ENCODE peak calls at places on chromosomes 11 and 22, in ten cellular contexts. H, F, G, B, V, I, U, P, Q and K are unnamed samples.

GRCh38 chr11:72716788-72717435 is 35.3 kb downstream of the ARAP1 start:
- DNase-seq in U (no peak), I (no peak), Q (no peak), F (no peak), V (no peak), P (no peak), G (no peak), H (no peak), B (no peak), K (no peak)

GRCh38 chr11:31702966-31703365 is 108.2 kb downstream of the PAX6 start:
- DNase-seq in B (no peak), I (peak), U (no peak), Q (peak), F (no peak), P (no peak), H (no peak), V (no peak), G (no peak), K (no peak)

GRCh38 chr11:130168105-130168504 is 8.5 kb downstream of the ST14 start:
- DNase-seq in B (no peak), F (no peak), Q (peak), U (no peak), G (no peak), V (no peak), I (no peak), H (no peak), P (no peak), K (peak)

GRCh38 chr22:41526802-41527799 is 17.2 kb downstream of the POLR3H start:
- DNase-seq in U (no peak), Q (peak), H (peak), F (peak), V (no peak), G (peak), P (no peak), B (no peak), I (peak), K (peak)

GRCh38 chr11:93986716-93987115 is 34.4 kb upstream of the HEPHL1 start:
- DNase-seq in U (no peak), H (peak), I (peak), P (peak), F (no peak), V (no peak), Q (peak), B (no peak), G (no peak), K (no peak)

GRCh38 chr22:46481386-46481785 is 56.0 kb downstream of the CELSR1 start:
- DNase-seq in B (no peak), H (no peak), I (no peak), F (no peak), Q (no peak), U (no peak), P (no peak), V (no peak), G (no peak), K (no peak)

GRCh38 chr11:69396948-69397307 is 84.5 kb upstream of the LINC01488 start:
- DNase-seq in Q (no peak), G (no peak), B (no peak), I (no peak), U (no peak), V (no peak), P (no peak), H (peak), F (no peak), K (no peak)

GRCh38 chr11:120929664-120930154 is 94.2 kb upstream of the TBCEL start:
- DNase-seq in V (no peak), H (peak), U (no peak), G (no peak), P (peak), Q (peak), F (peak), I (peak), B (no peak), K (peak)

GRCh38 chr11:80542704-80543103 is 1101.9 kb upstream of the TENM4 start:
- DNase-seq in B (no peak), U (no peak), I (no peak), F (no peak), G (no peak), P (no peak), V (no peak), H (no peak), Q (no peak), K (no peak)

GRCh38 chr11:1082346-1082727 is 7.7 kb downstream of the MUC2 start:
- DNase-seq in G (peak), I (no peak), Q (no peak), F (no peak), P (no peak), U (no peak), H (no peak), B (no peak), V (no peak), K (no peak)

GRCh38 chr11:134638796-134639540 is 226.9 kb upstream of the B3GAT1 start:
- DNase-seq in G (no peak), H (no peak), U (no peak), F (peak), P (no peak), B (peak), I (no peak), Q (no peak), V (no peak), K (no peak)

GRCh38 chr11:77602385-77603105 is 12.8 kb downstream of the AQP11 start:
- DNase-seq in Q (peak), V (no peak), B (no peak), I (peak), G (no peak), P (no peak), H (no peak), U (no peak), F (no peak), K (no peak)

GRCh38 chr11:13333456-13333957 is 55.9 kb downstream of the BMAL1 start:
- DNase-seq in G (peak), F (no peak), Q (no peak), U (no peak), P (peak), B (no peak), I (peak), H (peak), V (no peak), K (peak)

GRCh38 chr11:6755303-6755952 is 16.3 kb downstream of the OR2AG2 start:
- DNase-seq in P (peak), H (peak), B (no peak), I (peak), F (no peak), U (no peak), V (no peak), Q (peak), G (peak), K (peak)

GRCh38 chr11:109728056-109728455 is 306.1 kb downstream of the C11orf87 start:
- DNase-seq in G (no peak), I (peak), B (no peak), V (no peak), H (no peak), U (no peak), Q (no peak), P (peak), F (no peak), K (no peak)

GRCh38 chr11:70467196-70468085 is 69.1 kb downstream of the CTTN start:
- DNase-seq in V (peak), I (peak), H (peak), Q (peak), U (peak), F (peak), P (peak), B (no peak), G (no peak), K (peak)

GRCh38 chr11:92357344-92357743 is 132.7 kb downstream of the FAT3 start:
- DNase-seq in H (no peak), V (no peak), U (no peak), B (no peak), Q (no peak), G (no peak), I (no peak), F (no peak), P (no peak), K (no peak)

GRCh38 chr11:57427692-57428082 is 766 bp upstream of the SLC43A3 start:
- DNase-seq in V (peak), U (no peak), P (no peak), G (peak), Q (peak), H (peak), F (no peak), I (no peak), B (peak), K (peak)

GRCh38 chr11:34978236-34979191 is 62.1 kb downstream of the PDHX start:
- DNase-seq in P (no peak), F (no peak), I (no peak), B (no peak), G (no peak), Q (no peak), H (no peak), V (no peak), U (no peak), K (no peak)

GRCh38 chr11:133966924-133967598 is 10.3 kb upstream of the IGSF9B start:
- DNase-seq in G (no peak), F (peak), B (no peak), Q (no peak), U (no peak), I (peak), V (peak), H (peak), P (no peak), K (peak)

GRCh38 chr11:29809121-29809520 is 207.7 kb downstream of the KCNA4 start:
- DNase-seq in I (no peak), U (no peak), Q (no peak), V (no peak), G (no peak), B (no peak), F (no peak), P (no peak), H (no peak), K (no peak)

GRCh38 chr11:123482225-123482624 is 52.2 kb downstream of the GRAMD1B start:
- DNase-seq in F (peak), H (no peak), G (no peak), Q (peak), P (no peak), U (no peak), B (no peak), V (no peak), I (no peak), K (no peak)

DNA sequence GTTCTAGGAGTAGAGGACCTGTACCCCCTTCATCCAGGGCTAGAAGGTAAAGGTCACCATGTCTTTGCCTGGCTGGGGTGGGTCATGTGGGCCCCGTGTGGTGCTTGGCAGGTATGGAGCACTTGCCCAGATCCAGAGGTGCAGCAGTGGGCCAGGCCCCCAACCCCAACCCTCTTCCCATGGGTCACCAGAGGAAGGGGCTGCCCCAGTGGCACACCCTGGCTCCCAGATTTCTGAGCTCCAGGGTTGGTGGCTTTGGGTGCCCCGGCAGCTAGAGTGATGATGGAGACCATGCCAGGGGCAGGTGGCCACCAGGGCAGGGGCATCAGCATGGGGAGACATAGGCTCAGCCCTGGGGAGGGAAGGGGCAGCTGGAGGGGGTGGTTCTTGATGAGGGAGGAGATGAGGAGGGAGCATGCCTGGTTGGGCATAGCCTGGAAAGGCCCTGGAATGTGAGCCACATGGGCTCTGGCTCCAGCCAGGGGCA is 2.3 kb upstream of the GP1BB start:
- DNase-seq in F (no peak), Q (no peak), U (no peak), H (no peak), G (no peak), P (no peak), B (no peak), V (no peak), I (no peak), K (no peak)
- TF ChIP-seq POLR2A in F (no peak), Q (no peak), U (no peak), H (no peak), G (no peak), P (no peak), B (no peak), V (no peak), I (no peak), K (no peak)

GRCh38 chr22:49960967-49961600 is 512 bp downstream of the PIM3 start:
- DNase-seq in H (peak), V (no peak), I (peak), F (peak), P (no peak), G (peak), U (no peak), B (peak), Q (no peak), K (peak)

GRCh38 chr22:49960159-49960966 is at the start of gene PIM3:
- DNase-seq in V (peak), G (peak), I (peak), P (peak), B (peak), F (peak), U (peak), Q (peak), H (peak), K (peak)

GRCh38 chr22:49962751-49963646 is 2.4 kb downstream of the PIM3 start:
- DNase-seq in I (no peak), H (peak), B (peak), Q (no peak), V (peak), F (peak), P (no peak), U (no peak), G (peak), K (peak)

GRCh38 chr22:49962012-49962750 is 1.6 kb downstream of the PIM3 start:
- DNase-seq in P (no peak), V (peak), Q (peak), U (no peak), I (peak), H (peak), F (peak), B (peak), G (peak), K (peak)

GRCh38 chr22:49961601-49962011 is 1.0 kb downstream of the PIM3 start:
- DNase-seq in B (peak), G (no peak), Q (no peak), I (peak), V (no peak), H (no peak), P (no peak), U (no peak), F (no peak), K (no peak)
- TF ChIP-seq POLR2A in B (no peak), G (no peak), Q (no peak), I (no peak), V (no peak), H (peak), P (no peak), U (peak), F (peak), K (peak)

GRCh38 chr11:2328656-2329354 is 27.0 kb downstream of the TSPAN32 start:
- DNase-seq in F (peak), I (no peak), P (no peak), V (no peak), Q (no peak), H (no peak), B (no peak), U (no peak), G (no peak), K (no peak)

GRCh38 chr11:2328040-2328439 is 26.2 kb downstream of the TSPAN32 start:
- DNase-seq in V (no peak), F (peak), U (no peak), Q (no peak), B (peak), P (no peak), H (no peak), I (no peak), G (no peak), K (no peak)

GRCh38 chr11:2325123-2325522 is 23.3 kb downstream of the TSPAN32 start:
- DNase-seq in I (no peak), B (peak), F (peak), U (no peak), G (no peak), V (no peak), P (no peak), H (no peak), Q (no peak), K (no peak)

GRCh38 chr11:2325719-2326118 is 23.9 kb downstream of the TSPAN32 start:
- DNase-seq in H (peak), U (no peak), V (peak), G (peak), I (no peak), F (peak), P (no peak), B (peak), Q (peak), K (no peak)

GRCh38 chr11:2327032-2327431 is 25.2 kb downstream of the TSPAN32 start:
- DNase-seq in B (peak), Q (no peak), G (no peak), H (no peak), I (no peak), P (no peak), V (no peak), U (no peak), F (peak), K (no peak)
- TF ChIP-seq POLR2A in B (no peak), Q (no peak), G (no peak), H (no peak), I (no peak), P (no peak), V (no peak), U (no peak), F (no peak), K (no peak)

DNA sequence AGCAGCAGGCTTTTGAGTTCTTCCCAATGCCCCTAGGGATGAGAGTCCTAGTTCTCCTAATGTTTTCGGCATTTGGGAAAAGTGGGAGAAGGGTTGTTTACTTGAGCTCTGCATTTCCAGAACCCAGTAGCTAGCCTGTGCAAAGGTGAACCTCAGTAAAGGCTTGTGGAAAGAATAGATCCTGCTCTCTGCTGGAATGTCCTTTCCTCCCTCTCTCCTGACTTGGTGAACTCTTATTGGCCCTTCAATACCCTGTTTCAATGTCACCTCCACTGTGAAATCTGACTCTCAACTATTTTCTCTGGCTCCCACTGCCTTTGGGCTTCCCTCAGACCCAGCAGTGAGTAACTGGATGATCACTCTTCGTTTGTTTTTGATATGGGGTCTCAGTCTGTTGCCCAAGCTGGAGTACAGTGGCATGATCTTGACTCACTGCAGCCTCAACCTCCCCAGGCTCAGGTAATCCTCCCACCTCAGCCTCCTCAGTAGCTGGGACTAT is 2.4 kb upstream of the UVRAG start:
- DNase-seq in G (no peak), V (no peak), B (no peak), P (no peak), H (no peak), U (no peak), Q (no peak), I (no peak), F (peak), K (no peak)
- TF ChIP-seq POLR2A in G (no peak), V (no peak), B (no peak), P (no peak), H (no peak), U (no peak), Q (no peak), I (no peak), F (no peak), K (no peak)

GRCh38 chr22:48600681-48601080 is 1227.0 kb downstream of the BRD1 start:
- DNase-seq in F (no peak), G (no peak), H (no peak), B (no peak), P (no peak), Q (no peak), U (no peak), V (no peak), I (no peak), K (no peak)
- TF ChIP-seq POLR2A in F (no peak), G (no peak), H (no peak), B (no peak), P (no peak), Q (no peak), U (no peak), V (no peak), I (no peak), K (no peak)

GRCh38 chr11:111499483-111499882 is 12.7 kb downstream of the BTG4 start:
- DNase-seq in G (no peak), U (no peak), V (no peak), P (no peak), B (no peak), Q (peak), I (no peak), H (no peak), F (no peak), K (no peak)
- TF ChIP-seq POLR2A in G (no peak), U (no peak), V (no peak), P (no peak), B (no peak), Q (no peak), I (no peak), H (no peak), F (no peak), K (no peak)

GRCh38 chr22:31288496-31289235 is 3.6 kb downstream of the PIK3IP1 start:
- DNase-seq in P (no peak), H (no peak), I (no peak), B (peak), F (peak), V (no peak), U (no peak), G (peak), Q (no peak), K (no peak)

GRCh38 chr22:31291403-31291715 is 929 bp downstream of the PIK3IP1 start:
- DNase-seq in I (no peak), V (no peak), F (no peak), U (no peak), G (no peak), H (no peak), Q (no peak), B (no peak), P (no peak), K (no peak)

GRCh38 chr22:31289335-31289734 is 3.0 kb downstream of the PIK3IP1 start:
- DNase-seq in B (peak), U (no peak), P (no peak), G (peak), V (no peak), I (no peak), H (no peak), Q (no peak), F (peak), K (peak)

GRCh38 chr22:31290494-31291402 is 1.5 kb downstream of the PIK3IP1 start:
- DNase-seq in B (peak), V (peak), I (peak), G (peak), H (peak), Q (peak), F (peak), P (peak), U (peak), K (peak)

GRCh38 chr22:31291716-31292644 is at the start of gene PIK3IP1:
- DNase-seq in F (peak), H (peak), Q (peak), U (peak), P (peak), V (peak), I (peak), B (peak), G (peak), K (peak)
- TF ChIP-seq POLR2A in F (peak), H (peak), Q (peak), U (peak), P (no peak), V (peak), I (no peak), B (peak), G (peak), K (peak)